ENCODE peak calls at places on chromosomes 4 and X, in seven cellular contexts. One of them, this sample, is unnamed.

GRCh38 chrX:28549839-28550238 is 37.4 kb upstream of the IL1RAPL1 start:
- DNase-seq in fibroblast of mammary gland: no peak
- DNase-seq in stimulated activated CD8-positive, alpha-beta memory T cell treated with anti-CD3 and anti-CD28 coated beads, Interleukin-7, amount 100 ng/mL, for 4 hours: no peak
- DNase-seq in ELF-1: peak; percentile 91
- DNase-seq in EL: no peak
- DNase-seq in foreskin fibroblast: no peak
- DNase-seq in T-helper 2 cell treated with Interferon-gamma antibody and Interleukin-4, amounts not matched to agents 5 μg/mL and 100 μg/mL, for 36 hours: no peak
- DNase-seq in this sample: no peak

GRCh38 chrX:17656556-17656955 is 80.7 kb upstream of the SCML1 start:
- DNase-seq in foreskin fibroblast: no peak
- DNase-seq in EL: no peak
- DNase-seq in T-helper 2 cell treated with Interferon-gamma antibody and Interleukin-4, amounts not matched to agents 5 μg/mL and 100 μg/mL, for 36 hours: no peak
- DNase-seq in stimulated activated CD8-positive, alpha-beta memory T cell treated with anti-CD3 and anti-CD28 coated beads, Interleukin-7, amount 100 ng/mL, for 4 hours: no peak
- DNase-seq in ELF-1: no peak
- DNase-seq in fibroblast of mammary gland: no peak
- DNase-seq in this sample: no peak

GRCh38 chrX:136658151-136658550 is 10.2 kb downstream of the CD40LG start:
- DNase-seq in foreskin fibroblast: no peak
- DNase-seq in EL: no peak
- DNase-seq in T-helper 2 cell treated with Interferon-gamma antibody and Interleukin-4, amounts not matched to agents 5 μg/mL and 100 μg/mL, for 36 hours: no peak
- DNase-seq in stimulated activated CD8-positive, alpha-beta memory T cell treated with anti-CD3 and anti-CD28 coated beads, Interleukin-7, amount 100 ng/mL, for 4 hours: no peak
- DNase-seq in ELF-1: no peak
- DNase-seq in fibroblast of mammary gland: no peak
- DNase-seq in this sample: no peak

GRCh38 chr4:100635899-100636298 is 118.1 kb upstream of the EMCN start:
- DNase-seq in EL: no peak
- DNase-seq in stimulated activated CD8-positive, alpha-beta memory T cell treated with anti-CD3 and anti-CD28 coated beads, Interleukin-7, amount 100 ng/mL, for 4 hours: no peak
- DNase-seq in foreskin fibroblast: no peak
- DNase-seq in ELF-1: peak; percentile 3
- DNase-seq in fibroblast of mammary gland: no peak
- DNase-seq in T-helper 2 cell treated with Interferon-gamma antibody and Interleukin-4, amounts not matched to agents 5 μg/mL and 100 μg/mL, for 36 hours: no peak
- DNase-seq in this sample: no peak

GRCh38 chr4:5220028-5220427 is 168.7 kb downstream of the STK32B start:
- DNase-seq in foreskin fibroblast: no peak
- DNase-seq in T-helper 2 cell treated with Interferon-gamma antibody and Interleukin-4, amounts not matched to agents 5 μg/mL and 100 μg/mL, for 36 hours: no peak
- DNase-seq in ELF-1: peak; percentile 5
- DNase-seq in EL: peak; percentile 33
- DNase-seq in stimulated activated CD8-positive, alpha-beta memory T cell treated with anti-CD3 and anti-CD28 coated beads, Interleukin-7, amount 100 ng/mL, for 4 hours: no peak
- DNase-seq in fibroblast of mammary gland: no peak
- DNase-seq in this sample: no peak

GRCh38 chr4:152936446-152937279 is 540 bp downstream of the FHDC1 start:
- DNase-seq in ELF-1: peak; percentile 60
- DNase-seq in stimulated activated CD8-positive, alpha-beta memory T cell treated with anti-CD3 and anti-CD28 coated beads, Interleukin-7, amount 100 ng/mL, for 4 hours: no peak
- DNase-seq in fibroblast of mammary gland: peak; percentile 21
- DNase-seq in T-helper 2 cell treated with Interferon-gamma antibody and Interleukin-4, amounts not matched to agents 5 μg/mL and 100 μg/mL, for 36 hours: no peak
- DNase-seq in foreskin fibroblast: no peak
- DNase-seq in EL: peak; percentile 43
- DNase-seq in this sample: peak; percentile 39

GRCh38 chrX:1451676-1452496 is 823 bp downstream of the ASMTL start:
- DNase-seq in fibroblast of mammary gland: no peak
- DNase-seq in T-helper 2 cell treated with Interferon-gamma antibody and Interleukin-4, amounts not matched to agents 5 μg/mL and 100 μg/mL, for 36 hours: no peak
- DNase-seq in foreskin fibroblast: no peak
- DNase-seq in ELF-1: no peak
- DNase-seq in stimulated activated CD8-positive, alpha-beta memory T cell treated with anti-CD3 and anti-CD28 coated beads, Interleukin-7, amount 100 ng/mL, for 4 hours: no peak
- DNase-seq in EL: no peak
- DNase-seq in this sample: no peak

GRCh38 chr4:179989975-179990374 is 2253.2 kb upstream of the TENM3 start:
- DNase-seq in foreskin fibroblast: no peak
- DNase-seq in EL: no peak
- DNase-seq in ELF-1: no peak
- DNase-seq in T-helper 2 cell treated with Interferon-gamma antibody and Interleukin-4, amounts not matched to agents 5 μg/mL and 100 μg/mL, for 36 hours: no peak
- DNase-seq in fibroblast of mammary gland: no peak
- DNase-seq in stimulated activated CD8-positive, alpha-beta memory T cell treated with anti-CD3 and anti-CD28 coated beads, Interleukin-7, amount 100 ng/mL, for 4 hours: no peak
- DNase-seq in this sample: peak; percentile 5

GRCh38 chrX:2863646-2864045 is 34.9 kb downstream of the GYG2 start:
- DNase-seq in ELF-1: peak; percentile 76
- DNase-seq in fibroblast of mammary gland: no peak
- DNase-seq in foreskin fibroblast: no peak
- DNase-seq in EL: peak; percentile 39
- DNase-seq in stimulated activated CD8-positive, alpha-beta memory T cell treated with anti-CD3 and anti-CD28 coated beads, Interleukin-7, amount 100 ng/mL, for 4 hours: no peak
- DNase-seq in T-helper 2 cell treated with Interferon-gamma antibody and Interleukin-4, amounts not matched to agents 5 μg/mL and 100 μg/mL, for 36 hours: no peak
- DNase-seq in this sample: no peak

GRCh38 chr4:73862357-73862756 is 6.8 kb upstream of the CXCL1 start:
- DNase-seq in foreskin fibroblast: no peak
- DNase-seq in fibroblast of mammary gland: peak; percentile 53
- DNase-seq in T-helper 2 cell treated with Interferon-gamma antibody and Interleukin-4, amounts not matched to agents 5 μg/mL and 100 μg/mL, for 36 hours: no peak
- DNase-seq in EL: no peak
- DNase-seq in ELF-1: no peak
- DNase-seq in stimulated activated CD8-positive, alpha-beta memory T cell treated with anti-CD3 and anti-CD28 coated beads, Interleukin-7, amount 100 ng/mL, for 4 hours: no peak
- DNase-seq in this sample: no peak